ENCODE peak calls at places on chromosomes 4 and X, in five cellular contexts. One of them, this sample, is unnamed.
A peak's percentile ranks its signal among the peaks of the same experiment; 100 is the strongest.

GRCh38 chr4:23888421-23889319 is 1.2 kb downstream of the PPARGC1A start:
- DNase-seq in A549: no peak
- DNase-seq in SK-N-SH: peak; percentile 66
- DNase-seq in HepG2: peak; percentile 18
- DNase-seq in K562: no peak
- DNase-seq in this sample: peak; percentile 52

GRCh38 chr4:1233641-1234277 is 15.2 kb downstream of the CTBP1 start:
- DNase-seq in A549: no peak
- DNase-seq in SK-N-SH: peak; percentile 81
- DNase-seq in HepG2: no peak
- DNase-seq in K562: no peak
- DNase-seq in this sample: peak; percentile 34

GRCh38 chr4:129578336-129578735 is 482.4 kb downstream of the C4orf33 start:
- DNase-seq in A549: no peak
- DNase-seq in SK-N-SH: no peak
- DNase-seq in HepG2: no peak
- DNase-seq in K562: no peak
- DNase-seq in this sample: no peak

GRCh38 chrX:123817288-123817894 is 42.5 kb upstream of the XIAP start:
- DNase-seq in A549: no peak
- DNase-seq in SK-N-SH: no peak
- DNase-seq in HepG2: no peak
- DNase-seq in K562: no peak
- DNase-seq in this sample: no peak

GRCh38 chr4:45679411-45679810 is 444.4 kb downstream of the GABRG1 start:
- DNase-seq in A549: no peak
- DNase-seq in SK-N-SH: no peak
- DNase-seq in HepG2: no peak
- DNase-seq in K562: no peak
- DNase-seq in this sample: no peak

GRCh38 chrX:40207626-40208025 is 109.9 kb upstream of the BCOR start:
- DNase-seq in A549: no peak
- DNase-seq in SK-N-SH: no peak
- DNase-seq in HepG2: no peak
- DNase-seq in K562: peak; percentile 49
- DNase-seq in this sample: peak; percentile 19

GRCh38 chrX:17499512-17499911 is 124.5 kb downstream of the NHS start:
- DNase-seq in A549: no peak
- DNase-seq in SK-N-SH: no peak
- DNase-seq in HepG2: no peak
- DNase-seq in K562: no peak
- DNase-seq in this sample: no peak

GRCh38 chr4:174332741-174333493 is 49.2 kb downstream of the CEP44 start:
- DNase-seq in A549: no peak
- DNase-seq in SK-N-SH: no peak
- DNase-seq in HepG2: no peak
- DNase-seq in K562: no peak
- DNase-seq in this sample: no peak

GRCh38 chrX:100695991-100696390 is 35.9 kb downstream of the SYTL4 start:
- DNase-seq in A549: peak; percentile 4
- DNase-seq in SK-N-SH: no peak
- DNase-seq in HepG2: peak; percentile 5
- DNase-seq in K562: no peak
- DNase-seq in this sample: peak; percentile 43

GRCh38 chr4:99447079-99447478 is 11.9 kb upstream of the ADH7 start:
- DNase-seq in A549: peak; percentile 72
- DNase-seq in SK-N-SH: no peak
- DNase-seq in HepG2: no peak
- DNase-seq in K562: no peak
- DNase-seq in this sample: peak; percentile 43

GRCh38 chr4:78784255-78784654 is 8.1 kb downstream of the BMP2K start:
- DNase-seq in A549: no peak
- DNase-seq in SK-N-SH: no peak
- DNase-seq in HepG2: no peak
- DNase-seq in K562: no peak
- DNase-seq in this sample: peak; percentile 90

GRCh38 chrX:68725966-68726365 is 78.5 kb downstream of the STARD8 start:
- DNase-seq in A549: no peak
- DNase-seq in SK-N-SH: no peak
- DNase-seq in HepG2: no peak
- DNase-seq in K562: no peak
- DNase-seq in this sample: no peak

GRCh38 chrX:68894513-68895338 is 65.9 kb downstream of the EFNB1 start:
- DNase-seq in A549: no peak
- DNase-seq in SK-N-SH: peak; percentile 73
- DNase-seq in HepG2: no peak
- DNase-seq in K562: no peak
- DNase-seq in this sample: peak; percentile 18

GRCh38 chr4:2935762-2936743 is 27.2 kb downstream of the NOP14 start:
- DNase-seq in A549: peak; percentile 40
- DNase-seq in SK-N-SH: no peak
- DNase-seq in HepG2: no peak
- DNase-seq in K562: no peak
- DNase-seq in this sample: no peak

GRCh38 chrX:134626434-134626833 is 31.8 kb downstream of the PLAC1 start:
- DNase-seq in A549: no peak
- DNase-seq in SK-N-SH: peak; percentile 27
- DNase-seq in HepG2: no peak
- DNase-seq in K562: no peak
- DNase-seq in this sample: no peak

GRCh38 chrX:150258463-150259430 is 104.4 kb upstream of the MAMLD1 start:
- DNase-seq in A549: no peak
- DNase-seq in SK-N-SH: no peak
- DNase-seq in HepG2: no peak
- DNase-seq in K562: no peak
- DNase-seq in this sample: peak; percentile 42

GRCh38 chr4:149409186-149410056 is 406.2 kb downstream of the IQCM start:
- DNase-seq in A549: peak; percentile 52
- DNase-seq in SK-N-SH: no peak
- DNase-seq in HepG2: no peak
- DNase-seq in K562: no peak
- DNase-seq in this sample: peak; percentile 38

GRCh38 chrX:108439434-108439883 is at the start of gene COL4A5:
- DNase-seq in A549: peak; percentile 95
- DNase-seq in SK-N-SH: no peak
- DNase-seq in HepG2: peak; percentile 84
- DNase-seq in K562: peak; percentile 65
- DNase-seq in this sample: peak; percentile 80

GRCh38 chr4:42519803-42520417 is 122.6 kb downstream of the SHISA3 start:
- DNase-seq in A549: peak; percentile 34
- DNase-seq in SK-N-SH: peak; percentile 25
- DNase-seq in HepG2: peak; percentile 12
- DNase-seq in K562: peak; percentile 35
- DNase-seq in this sample: peak; percentile 48

GRCh38 chrX:11397680-11398079 is 104.5 kb downstream of the AMELX start:
- DNase-seq in A549: no peak
- DNase-seq in SK-N-SH: no peak
- DNase-seq in HepG2: no peak
- DNase-seq in K562: no peak
- DNase-seq in this sample: no peak

GRCh38 chrX:19046343-19047215 is 62.7 kb upstream of the PHKA2 start:
- DNase-seq in A549: peak; percentile 90
- DNase-seq in SK-N-SH: no peak
- DNase-seq in HepG2: no peak
- DNase-seq in K562: no peak
- DNase-seq in this sample: peak; percentile 71

GRCh38 chrX:69046996-69047490 is 118.2 kb downstream of the PJA1 start:
- DNase-seq in A549: no peak
- DNase-seq in SK-N-SH: no peak
- DNase-seq in HepG2: no peak
- DNase-seq in K562: no peak
- DNase-seq in this sample: no peak

GRCh38 chrX:39261446-39262147 is 460.3 kb downstream of the MID1IP1 start:
- DNase-seq in A549: peak; percentile 26
- DNase-seq in SK-N-SH: peak; percentile 25
- DNase-seq in HepG2: peak; percentile 0
- DNase-seq in K562: peak; percentile 29
- DNase-seq in this sample: no peak

GRCh38 chr4:8279321-8280157 is 10.0 kb downstream of the HTRA3 start:
- DNase-seq in A549: no peak
- DNase-seq in SK-N-SH: no peak
- DNase-seq in HepG2: no peak
- DNase-seq in K562: no peak
- DNase-seq in this sample: no peak

GRCh38 chr4:166229799-166230198 is 356.8 kb downstream of the TLL1 start:
- DNase-seq in A549: no peak
- DNase-seq in SK-N-SH: no peak
- DNase-seq in HepG2: no peak
- DNase-seq in K562: no peak
- DNase-seq in this sample: no peak

DNA sequence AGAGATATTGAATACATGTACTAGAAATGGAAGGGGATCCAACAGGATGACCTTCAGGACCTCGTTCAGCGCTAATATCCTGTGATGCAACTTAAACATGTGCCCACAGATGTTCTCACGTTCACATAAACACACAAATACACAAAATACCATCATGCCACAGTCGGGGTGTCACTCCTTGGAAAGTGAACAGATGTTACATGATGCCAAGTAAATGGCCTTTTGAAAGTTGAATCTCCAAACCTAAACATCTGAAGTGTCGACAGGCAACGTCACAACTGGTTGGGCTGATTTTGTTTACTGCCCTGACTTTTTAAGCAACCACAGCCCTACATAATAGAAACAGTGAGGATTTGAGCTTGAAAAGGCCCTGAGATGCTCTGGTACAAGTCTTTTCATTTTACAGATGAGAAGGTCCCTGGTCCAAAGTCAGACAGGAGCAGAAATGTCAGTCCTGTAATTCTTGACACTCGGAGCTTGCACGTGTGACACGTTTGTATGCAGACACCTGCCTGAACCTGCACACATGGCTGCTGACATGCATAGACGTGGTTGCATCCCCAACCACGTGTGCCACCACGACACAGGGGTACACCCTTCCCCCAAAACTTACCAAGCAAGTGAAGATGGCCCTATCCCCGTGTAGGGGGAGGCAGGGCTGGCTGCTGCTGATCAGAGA is 23.5 kb upstream of the BCORL1 start:
- DNase-seq in A549: no peak
- DNase-seq in SK-N-SH: no peak
- DNase-seq in HepG2: no peak
- DNase-seq in K562: no peak
- DNase-seq in this sample: peak; percentile 24
- TF ChIP-seq RFX5 in A549: no peak
- TF ChIP-seq RFX5 in SK-N-SH: no peak
- TF ChIP-seq RFX5 in HepG2: no peak
- TF ChIP-seq RFX5 in K562: no peak
- TF ChIP-seq RFX5 in this sample: no peak

GRCh38 chr4:13538427-13538973 is 5.8 kb downstream of the NKX3-2 start:
- DNase-seq in A549: no peak
- DNase-seq in SK-N-SH: peak; percentile 14
- DNase-seq in HepG2: no peak
- DNase-seq in K562: peak; percentile 5
- DNase-seq in this sample: no peak

GRCh38 chr4:13539047-13539720 is 5.1 kb downstream of the NKX3-2 start:
- DNase-seq in A549: no peak
- DNase-seq in SK-N-SH: peak; percentile 39
- DNase-seq in HepG2: no peak
- DNase-seq in K562: peak; percentile 4
- DNase-seq in this sample: no peak

GRCh38 chr4:13536607-13537006 is 7.7 kb downstream of the NKX3-2 start:
- DNase-seq in A549: no peak
- DNase-seq in SK-N-SH: peak; percentile 11
- DNase-seq in HepG2: no peak
- DNase-seq in K562: peak; percentile 5
- DNase-seq in this sample: no peak

GRCh38 chr4:13537011-13537831 is 7.1 kb downstream of the NKX3-2 start:
- DNase-seq in A549: no peak
- DNase-seq in SK-N-SH: peak; percentile 21
- DNase-seq in HepG2: no peak
- DNase-seq in K562: peak; percentile 3
- DNase-seq in this sample: no peak

DNA sequence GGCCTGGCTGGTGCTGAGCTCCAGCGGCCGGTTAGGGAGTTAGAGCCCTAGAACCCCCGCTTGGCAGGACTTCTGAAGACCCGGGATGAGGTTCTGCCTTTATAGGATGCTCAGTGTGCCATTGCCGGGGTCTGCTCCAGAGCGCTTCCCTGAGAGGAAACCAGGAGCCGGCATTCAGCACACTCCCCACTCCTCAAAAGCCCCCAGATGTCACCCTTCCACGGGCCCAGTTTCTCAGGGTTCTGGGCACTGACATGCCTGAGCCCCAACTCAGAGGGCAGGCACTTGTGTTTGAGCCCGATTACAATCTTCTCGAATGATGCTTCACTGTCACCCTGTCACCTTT is 6.5 kb downstream of the NKX3-2 start:
- DNase-seq in A549: no peak
- DNase-seq in SK-N-SH: peak; percentile 31
- DNase-seq in HepG2: no peak
- DNase-seq in K562: peak; percentile 6
- DNase-seq in this sample: no peak
- H3K9me3 ChIP-seq in A549: no peaks in the 10 kb centered on the region
- H3K9me3 ChIP-seq in SK-N-SH: no peaks in the 10 kb centered on the region
- H3K9me3 ChIP-seq in HepG2: no peaks in the 10 kb centered on the region
- H3K9me3 ChIP-seq in K562: no peaks in the 10 kb centered on the region
- H3K9me3 ChIP-seq in this sample: peaks cover 15% of the 10 kb centered on the region

GRCh38 chrX:118117069-118117405 is 427 bp upstream of the KLHL13 start:
- DNase-seq in A549: no peak
- DNase-seq in SK-N-SH: no peak
- DNase-seq in HepG2: no peak
- DNase-seq in K562: no peak
- DNase-seq in this sample: no peak
- TF ChIP-seq RFX5 in A549: no peak
- TF ChIP-seq RFX5 in SK-N-SH: no peak
- TF ChIP-seq RFX5 in HepG2: no peak
- TF ChIP-seq RFX5 in K562: no peak
- TF ChIP-seq RFX5 in this sample: no peak

DNA sequence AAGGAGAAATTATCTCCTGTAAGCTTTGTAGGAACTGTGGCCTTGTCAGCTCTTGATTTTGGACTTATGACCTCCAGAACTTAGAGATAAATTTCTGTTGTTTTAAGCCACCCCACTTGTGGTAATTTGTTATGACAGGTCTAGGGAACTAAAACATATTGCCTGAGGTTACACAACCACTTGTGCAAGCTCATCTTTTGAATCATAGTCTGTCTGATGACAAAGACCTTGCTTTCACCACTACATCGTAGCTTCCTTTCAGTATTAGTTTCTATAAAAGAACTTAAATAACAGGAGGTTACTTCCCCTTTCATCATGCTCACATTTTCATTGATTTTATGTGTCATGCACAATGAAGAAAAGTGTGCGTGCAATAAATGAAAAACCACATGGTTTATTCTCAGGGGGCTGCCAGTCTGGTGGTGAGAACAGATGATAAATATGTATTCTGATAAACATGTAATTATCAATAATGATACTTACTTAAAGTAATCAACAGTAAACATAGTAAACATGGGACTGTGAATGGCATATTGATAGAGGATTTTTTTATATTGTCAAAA is 690.0 kb upstream of the HS3ST1 start:
- DNase-seq in A549: no peak
- DNase-seq in SK-N-SH: no peak
- DNase-seq in HepG2: no peak
- DNase-seq in K562: no peak
- DNase-seq in this sample: no peak
- H3K9me3 ChIP-seq in A549: no peaks in the 10 kb centered on the region
- H3K9me3 ChIP-seq in SK-N-SH: no peaks in the 10 kb centered on the region
- H3K9me3 ChIP-seq in HepG2: peaks cover 94% of the 10 kb centered on the region
- H3K9me3 ChIP-seq in K562: peaks cover 2% of the 10 kb centered on the region
- H3K9me3 ChIP-seq in this sample: peaks cover 16% of the 10 kb centered on the region

GRCh38 chr4:101597204-101597603 is 193.3 kb upstream of the BANK1 start:
- DNase-seq in A549: no peak
- DNase-seq in SK-N-SH: no peak
- DNase-seq in HepG2: no peak
- DNase-seq in K562: no peak
- DNase-seq in this sample: no peak
- TF ChIP-seq RFX5 in A549: no peak
- TF ChIP-seq RFX5 in SK-N-SH: no peak
- TF ChIP-seq RFX5 in HepG2: no peak
- TF ChIP-seq RFX5 in K562: no peak
- TF ChIP-seq RFX5 in this sample: no peak